ENCODE peak calls at places on chromosomes 4 and X, in five cellular contexts. N is T-helper 9 cell; I is brain microvascular endothelial cell; T is stimulated activated CD8-positive, alpha-beta memory T cell treated with anti-CD3 and anti-CD28 coated beads, Interleukin-15, amount 100 ng/mL, for 4 hours; U is GDM1. K is an unnamed sample.

GRCh38 chrX:47327902-47328301 is 42.5 kb upstream of the ZNF157 start:
- DNase-seq in N (no peak), I (no peak), T (no peak), U (no peak), K (no peak)

GRCh38 chr4:106371166-106371565 is 2.6 kb upstream of the GIMD1 start:
- DNase-seq in N (no peak), I (no peak), T (no peak), U (no peak), K (no peak)

GRCh38 chr4:2660596-2661211 is 95.4 kb downstream of the TNIP2 start:
- DNase-seq in N (no peak), I (no peak), T (no peak), U (no peak), K (no peak)

GRCh38 chr4:111717916-111718315 is 427.3 kb upstream of the FAM241A start:
- DNase-seq in N (no peak), I (no peak), T (no peak), U (no peak), K (no peak)

GRCh38 chr4:164210377-164210776 is 543.6 kb upstream of the SMIM31 start:
- DNase-seq in N (no peak), I (peak), T (no peak), U (no peak), K (no peak)

GRCh38 chr4:138449938-138450337 is 207.8 kb upstream of the SLC7A11 start:
- DNase-seq in N (no peak), I (no peak), T (no peak), U (no peak), K (no peak)

GRCh38 chr4:117311989-117312388 is 226.6 kb upstream of the TRAM1L1 start:
- DNase-seq in N (no peak), I (no peak), T (no peak), U (no peak), K (no peak)

GRCh38 chr4:76457885-76458284 is 22.9 kb downstream of the SHROOM3 start:
- DNase-seq in N (no peak), I (peak), T (no peak), U (no peak), K (no peak)

GRCh38 chr4:52107336-52107735 is 56.2 kb downstream of the SPATA18 start:
- DNase-seq in N (no peak), I (no peak), T (no peak), U (no peak), K (no peak)

GRCh38 chr4:145557720-145558119 is 61.5 kb upstream of the MMAA start:
- DNase-seq in N (no peak), I (peak), T (peak), U (peak), K (no peak)

GRCh38 chr4:152689615-152690501 is 10.1 kb upstream of the TMEM154 start:
- DNase-seq in N (no peak), I (no peak), T (no peak), U (no peak), K (no peak)

GRCh38 chrX:2690856-2691542 is at the start of gene CD99:
- DNase-seq in N (peak), I (peak), T (peak), U (no peak), K (peak)

GRCh38 chrX:69616520-69617203 is 749 bp downstream of the EDA start:
- DNase-seq in N (peak), I (no peak), T (no peak), U (no peak), K (no peak)

GRCh38 chr4:38177792-38178665 is 217.8 kb downstream of the PTTG2 start:
- DNase-seq in N (peak), I (no peak), T (no peak), U (no peak), K (no peak)